ENCODE peak calls at places on chromosomes 16 and 17, in eight cellular contexts. M is cerebellar nuclear complex; Z is trophoblast cell; D is tibial nerve; E is erythroblast; P is NCI-H1092; N is CD8-positive, alpha-beta T cell; J is HEK293T. W is an unnamed sample.

GRCh38 chr16:75627856-75628255 is 4.8 kb upstream of the ADAT1 start:
- DNase-seq in M (no peak), E (no peak), D (no peak), Z (no peak), N (no peak), P (no peak), J (no peak), W (no peak)

GRCh38 chr17:45160505-45161287 is 979 bp upstream of the HEXIM2 start:
- DNase-seq in M (no peak), J (peak; percentile 63), D (peak; percentile 63), E (peak; percentile 88), Z (peak; percentile 30), P (peak; percentile 57), N (peak; percentile 67), W (peak; percentile 62)

GRCh38 chr17:80827646-80828643 is 163.7 kb upstream of the CHMP6 start:
- DNase-seq in E (no peak), J (no peak), P (no peak), N (no peak), M (no peak), D (no peak), Z (no peak), W (no peak)

GRCh38 chr17:74978240-74978639 is 5.7 kb upstream of the HID1 start:
- DNase-seq in D (no peak), P (no peak), J (no peak), N (no peak), Z (no peak), M (no peak), E (no peak), W (no peak)

GRCh38 chr17:30344283-30345088 is 10.6 kb upstream of the TMIGD1 start:
- DNase-seq in P (peak; percentile 66), N (no peak), J (no peak), D (no peak), Z (no peak), M (no peak), E (no peak), W (peak; percentile 93)

GRCh38 chr17:11642655-11643054 is 44.4 kb downstream of the DNAH9 start:
- DNase-seq in M (no peak), J (no peak), P (no peak), Z (no peak), D (peak; percentile 58), E (no peak), N (no peak), W (no peak)

GRCh38 chr16:2854700-2855309 is 3.2 kb downstream of the PRSS22 start:
- DNase-seq in N (no peak), P (no peak), Z (no peak), E (peak; percentile 54), M (no peak), J (no peak), D (no peak), W (no peak)

GRCh38 chr16:57507414-57508083 is 21.3 kb upstream of the DOK4 start:
- DNase-seq in Z (no peak), P (no peak), D (no peak), E (no peak), N (no peak), M (no peak), J (no peak), W (no peak)

GRCh38 chr17:68085751-68086445 is 50.4 kb downstream of the KPNA2 start:
- DNase-seq in J (no peak), P (no peak), E (no peak), Z (no peak), D (no peak), N (no peak), M (no peak), W (no peak)

GRCh38 chr17:19648475-19649406 is at the start of gene ALDH3A2:
- DNase-seq in D (peak; percentile 95), J (peak; percentile 96), N (peak; percentile 94), Z (peak; percentile 87), E (peak; percentile 96), P (peak; percentile 89), M (peak; percentile 36), W (peak; percentile 98)

GRCh38 chr16:23979982-23980381 is 144.2 kb downstream of the PRKCB start:
- DNase-seq in E (no peak), Z (no peak), N (no peak), J (no peak), P (no peak), M (no peak), D (no peak), W (no peak)

GRCh38 chr17:50015146-50015545 is 20.1 kb upstream of the DLX3 start:
- DNase-seq in M (no peak), N (no peak), J (no peak), E (no peak), P (no peak), D (no peak), Z (no peak), W (no peak)

W was measured in globus pallidus.